ENCODE peak calls at places on chromosome 19, in seven cellular contexts. G, Z, C, Y, M, V and Q are unnamed samples.

GRCh38 chr19:56124578-56124977 is 3.5 kb upstream of the ZNF787 start:
- DNase-seq in G (no peak), Z (no peak), C (no peak), Y (no peak), M (no peak), V (no peak), Q (no peak)

GRCh38 chr19:42074513-42075363 is 1.2 kb upstream of the ZNF574 start:
- DNase-seq in G (peak), Z (no peak), C (peak), Y (no peak), M (no peak), V (no peak), Q (peak)

GRCh38 chr19:9128171-9128570 is 1.4 kb upstream of the OR7G3 start:
- DNase-seq in G (no peak), Z (no peak), C (no peak), Y (no peak), M (peak), V (peak), Q (peak)

GRCh38 chr19:21947775-21948174 is 63.0 kb downstream of the ZNF208 start:
- DNase-seq in G (no peak), Z (no peak), C (no peak), Y (peak), M (no peak), V (peak), Q (no peak)

GRCh38 chr19:2902590-2903218 is 2.0 kb downstream of the ZNF57 start:
- DNase-seq in G (no peak), Z (no peak), C (no peak), Y (no peak), M (no peak), V (no peak), Q (no peak)

GRCh38 chr19:19448238-19448544 is 42.7 kb downstream of the GATAD2A start:
- DNase-seq in G (no peak), Z (no peak), C (no peak), Y (no peak), M (no peak), V (no peak), Q (no peak)

GRCh38 chr19:51431124-51431523 is 13.7 kb upstream of the SIGLEC10 start:
- DNase-seq in G (no peak), Z (no peak), C (peak), Y (no peak), M (no peak), V (no peak), Q (no peak)

GRCh38 chr19:35995655-35995993 is 636 bp downstream of the SDHAF1 start:
- DNase-seq in G (peak), Z (no peak), C (peak), Y (peak), M (peak), V (peak), Q (no peak)

GRCh38 chr19:8988204-8988603 is 22.0 kb downstream of the MUC16 start:
- DNase-seq in G (no peak), Z (no peak), C (peak), Y (no peak), M (no peak), V (no peak), Q (peak)

GRCh38 chr19:340620-341385 is 3.8 kb downstream of the MIER2 start:
- DNase-seq in G (no peak), Z (no peak), C (no peak), Y (no peak), M (no peak), V (no peak), Q (no peak)

GRCh38 chr19:49142866-49143335 is 12.3 kb downstream of the HRC start:
- DNase-seq in G (peak), Z (peak), C (no peak), Y (peak), M (peak), V (peak), Q (peak)

GRCh38 chr19:11581740-11582139 is 4.3 kb upstream of the ACP5 start:
- DNase-seq in G (peak), Z (no peak), C (no peak), Y (no peak), M (peak), V (peak), Q (no peak)

GRCh38 chr19:50300814-50301606 is 28.2 kb downstream of the KCNC3 start:
- DNase-seq in G (no peak), Z (no peak), C (no peak), Y (peak), M (peak), V (peak), Q (no peak)

GRCh38 chr19:9847087-9847671 is 12.1 kb downstream of the PIN1 start:
- DNase-seq in G (peak), Z (peak), C (peak), Y (peak), M (peak), V (peak), Q (no peak)

GRCh38 chr19:18710986-18711751 is 27.7 kb downstream of the CRTC1 start:
- DNase-seq in G (no peak), Z (no peak), C (no peak), Y (peak), M (no peak), V (no peak), Q (no peak)

GRCh38 chr19:39971380-39971841 is 446 bp downstream of the PSMC4 start:
- DNase-seq in G (no peak), Z (no peak), C (no peak), Y (no peak), M (peak), V (no peak), Q (no peak)

GRCh38 chr19:10361569-10362011 is 18.8 kb downstream of the TYK2 start:
- DNase-seq in G (no peak), Z (no peak), C (no peak), Y (no peak), M (no peak), V (no peak), Q (no peak)

GRCh38 chr19:21482863-21483276 is 22.5 kb upstream of the ZNF429 start:
- DNase-seq in G (peak), Z (peak), C (peak), Y (peak), M (no peak), V (peak), Q (peak)

GRCh38 chr19:46466536-46467199 is 4.7 kb downstream of the PNMA8A start:
- DNase-seq in G (peak), Z (no peak), C (no peak), Y (peak), M (peak), V (peak), Q (no peak)

GRCh38 chr19:47681388-47681787 is 31.8 kb upstream of the EHD2 start:
- DNase-seq in G (no peak), Z (no peak), C (no peak), Y (no peak), M (no peak), V (no peak), Q (no peak)

GRCh38 chr19:51327066-51327985 is 14.6 kb downstream of the VSIG10L start:
- DNase-seq in G (peak), Z (peak), C (no peak), Y (peak), M (no peak), V (peak), Q (no peak)

GRCh38 chr19:53394522-53394973 is 401 bp upstream of the ZNF765 start:
- DNase-seq in G (no peak), Z (peak), C (no peak), Y (no peak), M (peak), V (no peak), Q (peak)

GRCh38 chr19:10113964-10114650 is 2.6 kb downstream of the P2RY11 start:
- DNase-seq in G (no peak), Z (no peak), C (no peak), Y (no peak), M (no peak), V (no peak), Q (no peak)